ENCODE peak calls at places on chromosomes 11 and 22, in six cellular contexts. One of them, this sample, is unnamed.

GRCh38 chr11:111939836-111940604 is 2.9 kb downstream of the DIXDC1 start:
- DNase-seq in HFFc6: peak; percentile 94
- DNase-seq in NAMALWA: no peak
- DNase-seq in body of pancreas: no peak
- DNase-seq in NCI-H1417: peak; percentile 61
- DNase-seq in hypothalamus: no peak
- DNase-seq in this sample: no peak

GRCh38 chr11:1283906-1284305 is 25.5 kb downstream of the TOLLIP start:
- DNase-seq in body of pancreas: no peak
- DNase-seq in NAMALWA: no peak
- DNase-seq in hypothalamus: no peak
- DNase-seq in NCI-H1417: no peak
- DNase-seq in HFFc6: no peak
- DNase-seq in this sample: no peak

GRCh38 chr11:57792060-57792541 is 30.5 kb downstream of the CTNND1 start:
- DNase-seq in hypothalamus: no peak
- DNase-seq in NAMALWA: peak; percentile 8
- DNase-seq in NCI-H1417: no peak
- DNase-seq in HFFc6: no peak
- DNase-seq in body of pancreas: peak; percentile 37
- DNase-seq in this sample: no peak

GRCh38 chr11:130513132-130513531 is 64.7 kb downstream of the ADAMTS15 start:
- DNase-seq in body of pancreas: no peak
- DNase-seq in HFFc6: peak; percentile 16
- DNase-seq in NCI-H1417: peak; percentile 68
- DNase-seq in NAMALWA: no peak
- DNase-seq in hypothalamus: no peak
- DNase-seq in this sample: no peak

GRCh38 chr11:9851366-9851765 is 187.5 kb downstream of the SWAP70 start:
- DNase-seq in hypothalamus: no peak
- DNase-seq in NCI-H1417: no peak
- DNase-seq in body of pancreas: no peak
- DNase-seq in HFFc6: peak; percentile 61
- DNase-seq in NAMALWA: no peak
- DNase-seq in this sample: no peak

GRCh38 chr22:38262051-38262795 is 10.6 kb downstream of the TMEM184B start:
- DNase-seq in NAMALWA: peak; percentile 44
- DNase-seq in hypothalamus: peak; percentile 25
- DNase-seq in HFFc6: no peak
- DNase-seq in NCI-H1417: no peak
- DNase-seq in body of pancreas: peak; percentile 71
- DNase-seq in this sample: peak; percentile 64

GRCh38 chr11:24697722-24698121 is 200.9 kb downstream of the LUZP2 start:
- DNase-seq in NAMALWA: no peak
- DNase-seq in NCI-H1417: no peak
- DNase-seq in body of pancreas: no peak
- DNase-seq in HFFc6: no peak
- DNase-seq in hypothalamus: no peak
- DNase-seq in this sample: no peak

GRCh38 chr11:43691332-43691731 is 10.8 kb downstream of the HSD17B12 start:
- DNase-seq in NAMALWA: no peak
- DNase-seq in body of pancreas: no peak
- DNase-seq in NCI-H1417: no peak
- DNase-seq in HFFc6: no peak
- DNase-seq in hypothalamus: no peak
- DNase-seq in this sample: peak; percentile 24

GRCh38 chr22:29520851-29521250 is 32.7 kb downstream of the THOC5 start:
- DNase-seq in HFFc6: peak; percentile 89
- DNase-seq in body of pancreas: no peak
- DNase-seq in hypothalamus: no peak
- DNase-seq in NCI-H1417: no peak
- DNase-seq in NAMALWA: no peak
- DNase-seq in this sample: no peak

GRCh38 chr11:12284321-12285050 is 92.9 kb upstream of the PARVA start:
- DNase-seq in body of pancreas: no peak
- DNase-seq in hypothalamus: no peak
- DNase-seq in HFFc6: no peak
- DNase-seq in NAMALWA: no peak
- DNase-seq in NCI-H1417: no peak
- DNase-seq in this sample: no peak

GRCh38 chr22:27004434-27004833 is 347.0 kb downstream of the MIAT start:
- DNase-seq in hypothalamus: no peak
- DNase-seq in HFFc6: no peak
- DNase-seq in NAMALWA: peak; percentile 30
- DNase-seq in body of pancreas: no peak
- DNase-seq in NCI-H1417: no peak
- DNase-seq in this sample: peak; percentile 5

GRCh38 chr22:26550498-26551033 is 38.3 kb upstream of the TFIP11 start:
- DNase-seq in hypothalamus: peak; percentile 12
- DNase-seq in NAMALWA: no peak
- DNase-seq in body of pancreas: peak; percentile 75
- DNase-seq in HFFc6: peak; percentile 89
- DNase-seq in NCI-H1417: no peak
- DNase-seq in this sample: no peak

GRCh38 chr11:2891291-2891690 is 5.7 kb upstream of the CDKN1C start:
- DNase-seq in HFFc6: no peak
- DNase-seq in hypothalamus: no peak
- DNase-seq in NCI-H1417: peak; percentile 30
- DNase-seq in NAMALWA: peak; percentile 42
- DNase-seq in body of pancreas: no peak
- DNase-seq in this sample: no peak

GRCh38 chr11:122180435-122180834 is 64.4 kb upstream of the BLID start:
- DNase-seq in body of pancreas: no peak
- DNase-seq in hypothalamus: no peak
- DNase-seq in NAMALWA: no peak
- DNase-seq in NCI-H1417: no peak
- DNase-seq in HFFc6: peak; percentile 97
- DNase-seq in this sample: no peak

GRCh38 chr22:28229566-28230483 is 310.8 kb upstream of the PITPNB start:
- DNase-seq in hypothalamus: no peak
- DNase-seq in NCI-H1417: no peak
- DNase-seq in NAMALWA: no peak
- DNase-seq in HFFc6: peak; percentile 69
- DNase-seq in body of pancreas: no peak
- DNase-seq in this sample: no peak

GRCh38 chr11:31804439-31805036 is 6.6 kb downstream of the PAX6 start:
- DNase-seq in NAMALWA: no peak
- DNase-seq in hypothalamus: no peak
- DNase-seq in body of pancreas: no peak
- DNase-seq in HFFc6: no peak
- DNase-seq in NCI-H1417: no peak
- DNase-seq in this sample: no peak

GRCh38 chr11:115321602-115322289 is 182.5 kb downstream of the CADM1 start:
- DNase-seq in HFFc6: no peak
- DNase-seq in NCI-H1417: no peak
- DNase-seq in NAMALWA: no peak
- DNase-seq in hypothalamus: no peak
- DNase-seq in body of pancreas: no peak
- DNase-seq in this sample: no peak

GRCh38 chr22:46140989-46141928 is 9.1 kb upstream of the PPARA start:
- DNase-seq in body of pancreas: no peak
- DNase-seq in HFFc6: no peak
- DNase-seq in NCI-H1417: no peak
- DNase-seq in NAMALWA: peak; percentile 40
- DNase-seq in hypothalamus: no peak
- DNase-seq in this sample: no peak

GRCh38 chr22:17647996-17648395 is 9.4 kb downstream of the BCL2L13 start:
- DNase-seq in hypothalamus: no peak
- DNase-seq in NCI-H1417: no peak
- DNase-seq in body of pancreas: no peak
- DNase-seq in HFFc6: no peak
- DNase-seq in NAMALWA: no peak
- DNase-seq in this sample: no peak

GRCh38 chr11:106463796-106464201 is 386.3 kb downstream of the AASDHPPT start:
- DNase-seq in NAMALWA: no peak
- DNase-seq in body of pancreas: no peak
- DNase-seq in HFFc6: no peak
- DNase-seq in NCI-H1417: no peak
- DNase-seq in hypothalamus: no peak
- DNase-seq in this sample: no peak

GRCh38 chr22:44702479-44703219 is 645 bp downstream of the PRR5 start:
- DNase-seq in NAMALWA: no peak
- DNase-seq in hypothalamus: no peak
- DNase-seq in HFFc6: no peak
- DNase-seq in body of pancreas: peak; percentile 55
- DNase-seq in NCI-H1417: peak; percentile 47
- DNase-seq in this sample: no peak

GRCh38 chr11:114179234-114179941 is 116.8 kb upstream of the NNMT start:
- DNase-seq in HFFc6: no peak
- DNase-seq in body of pancreas: peak; percentile 95
- DNase-seq in NCI-H1417: peak; percentile 65
- DNase-seq in NAMALWA: no peak
- DNase-seq in hypothalamus: no peak
- DNase-seq in this sample: peak; percentile 26

GRCh38 chr22:25120761-25121212 is 78.9 kb upstream of the CRYBB3 start:
- DNase-seq in HFFc6: no peak
- DNase-seq in body of pancreas: peak; percentile 73
- DNase-seq in NCI-H1417: peak; percentile 7
- DNase-seq in hypothalamus: no peak
- DNase-seq in NAMALWA: no peak
- DNase-seq in this sample: no peak

GRCh38 chr11:1293619-1294015 is 15.8 kb downstream of the TOLLIP start:
- DNase-seq in hypothalamus: no peak
- DNase-seq in HFFc6: no peak
- DNase-seq in NAMALWA: no peak
- DNase-seq in body of pancreas: peak; percentile 54
- DNase-seq in NCI-H1417: peak; percentile 5
- DNase-seq in this sample: no peak

GRCh38 chr11:72373163-72373562 is 61.2 kb downstream of the CLPB start:
- DNase-seq in body of pancreas: no peak
- DNase-seq in NCI-H1417: peak; percentile 99
- DNase-seq in NAMALWA: no peak
- DNase-seq in hypothalamus: no peak
- DNase-seq in HFFc6: no peak
- DNase-seq in this sample: no peak

GRCh38 chr11:2271077-2271326 is 614 bp upstream of the ASCL2 start:
- DNase-seq in hypothalamus: no peak
- DNase-seq in body of pancreas: no peak
- DNase-seq in HFFc6: no peak
- DNase-seq in NCI-H1417: no peak
- DNase-seq in NAMALWA: no peak
- DNase-seq in this sample: no peak

GRCh38 chr22:46089426-46090041 is 60.8 kb upstream of the PPARA start:
- DNase-seq in NAMALWA: no peak
- DNase-seq in NCI-H1417: no peak
- DNase-seq in hypothalamus: no peak
- DNase-seq in body of pancreas: peak; percentile 26
- DNase-seq in HFFc6: no peak
- DNase-seq in this sample: no peak

GRCh38 chr22:39408173-39408572 is 8.6 kb downstream of the TAB1 start:
- DNase-seq in hypothalamus: no peak
- DNase-seq in NAMALWA: no peak
- DNase-seq in HFFc6: no peak
- DNase-seq in NCI-H1417: no peak
- DNase-seq in body of pancreas: no peak
- DNase-seq in this sample: no peak

GRCh38 chr11:60056349-60056969 is at the start of gene MS4A3:
- DNase-seq in body of pancreas: no peak
- DNase-seq in hypothalamus: no peak
- DNase-seq in NAMALWA: no peak
- DNase-seq in NCI-H1417: no peak
- DNase-seq in HFFc6: no peak
- DNase-seq in this sample: no peak

GRCh38 chr11:63682045-63682915 is 980 bp downstream of the RTN3 start:
- DNase-seq in hypothalamus: peak; percentile 7
- DNase-seq in body of pancreas: peak; percentile 30
- DNase-seq in NCI-H1417: peak; percentile 81
- DNase-seq in NAMALWA: peak; percentile 77
- DNase-seq in HFFc6: no peak
- DNase-seq in this sample: peak; percentile 62

GRCh38 chr11:95778699-95779098 is 10.9 kb downstream of the FAM76B start:
- DNase-seq in NCI-H1417: no peak
- DNase-seq in NAMALWA: no peak
- DNase-seq in hypothalamus: no peak
- DNase-seq in body of pancreas: no peak
- DNase-seq in HFFc6: no peak
- DNase-seq in this sample: no peak